ENCODE peak calls at places on chromosomes 11 and 22, in six cellular contexts. J is coronary artery; H is sciatic nerve; Y is stimulated activated CD4-positive, alpha-beta T cell treated with anti-CD3 and anti-CD28 coated beads, Interleukin-2, amount 100 ng/mL, for 48 hours; O is HuH-7.5; B is non-pigmented ciliary epithelial cell. I is an unnamed sample.
A peak's percentile ranks its signal among the peaks of the same experiment; 100 is the strongest.

GRCh38 chr11:87428266-87428665 is 390.5 kb downstream of the TMEM135 start:
- DNase-seq in J (no peak), H (no peak), Y (no peak), O (no peak), B (no peak), I (no peak)

GRCh38 chr11:66240781-66241136 is 27.7 kb upstream of the RAB1B start:
- DNase-seq in J (no peak), H (no peak), Y (no peak), O (no peak), B (no peak), I (no peak)

GRCh38 chr11:48341466-48341865 is 16.7 kb downstream of the OR4C3 start:
- DNase-seq in J (no peak), H (no peak), Y (no peak), O (no peak), B (no peak), I (no peak)

GRCh38 chr11:34331736-34332135 is 26.1 kb downstream of the ABTB2 start:
- DNase-seq in J (no peak), H (no peak), Y (no peak), O (no peak), B (no peak), I (no peak)

GRCh38 chr22:20384171-20384570 is 9.8 kb upstream of the ZNF74 start:
- DNase-seq in J (no peak), H (no peak), Y (no peak), O (no peak), B (no peak), I (no peak)

GRCh38 chr11:37394236-37394870 is 796.3 kb upstream of the RAG2 start:
- DNase-seq in J (no peak), H (no peak), Y (no peak), O (no peak), B (no peak), I (no peak)

GRCh38 chr11:76603202-76603601 is 67.3 kb downstream of the LRRC32 start:
- DNase-seq in J (no peak), H (no peak), Y (no peak), O (no peak), B (no peak), I (no peak)

GRCh38 chr11:18063131-18063530 is 17.1 kb upstream of the TPH1 start:
- DNase-seq in J (no peak), H (no peak), Y (no peak), O (no peak), B (no peak), I (no peak)

GRCh38 chr22:44676441-44677298 is 25.3 kb upstream of the PRR5 start:
- DNase-seq in J (no peak), H (no peak), Y (no peak), O (peak; percentile 55), B (no peak), I (no peak)

GRCh38 chr22:40024201-40025061 is 29.7 kb downstream of the FAM83F start:
- DNase-seq in J (no peak), H (peak; percentile 85), Y (peak; percentile 61), O (peak; percentile 87), B (no peak), I (peak; percentile 90)

GRCh38 chr11:10058356-10058755 is 235.7 kb downstream of the SBF2 start:
- DNase-seq in J (no peak), H (no peak), Y (no peak), O (no peak), B (no peak), I (no peak)

GRCh38 chr11:131592734-131593133 is 222.3 kb downstream of the NTM start:
- DNase-seq in J (no peak), H (no peak), Y (no peak), O (no peak), B (no peak), I (no peak)

GRCh38 chr11:12723410-12724297 is 49.4 kb downstream of the TEAD1 start:
- DNase-seq in J (no peak), H (no peak), Y (no peak), O (peak; percentile 19), B (no peak), I (no peak)

GRCh38 chr22:39209756-39210155 is 35.0 kb downstream of the PDGFB start:
- DNase-seq in J (peak; percentile 43), H (peak; percentile 46), Y (no peak), O (no peak), B (no peak), I (peak; percentile 41)

GRCh38 chr22:22461111-22461510 is 47.4 kb downstream of the ZNF280B start:
- DNase-seq in J (no peak), H (no peak), Y (no peak), O (no peak), B (no peak), I (no peak)

GRCh38 chr11:112963368-112963955 is 2.2 kb downstream of the NCAM1 start:
- DNase-seq in J (no peak), H (peak; percentile 57), Y (no peak), O (no peak), B (no peak), I (no peak)

GRCh38 chr11:44380009-44380313 is 70.0 kb upstream of the ALX4 start:
- DNase-seq in J (no peak), H (peak; percentile 32), Y (no peak), O (no peak), B (no peak), I (no peak)

GRCh38 chr22:30301995-30302809 is 12.9 kb upstream of the CASTOR1 start:
- DNase-seq in J (no peak), H (no peak), Y (no peak), O (no peak), B (no peak), I (peak; percentile 89)

GRCh38 chr11:62908468-62909072 is 12.6 kb downstream of the CHRM1 start:
- DNase-seq in J (no peak), H (no peak), Y (no peak), O (no peak), B (no peak), I (no peak)